ENCODE peak calls at places on chromosome 11, in four cellular contexts. X, K, L and M are unnamed samples.

GRCh38 chr11:44952500-44953260 is 2.0 kb upstream of the TP53I11 start:
- DNase-seq in X (no peak), L (no peak), K (no peak), M (no peak)

GRCh38 chr11:95867105-95867504 is 56.8 kb downstream of the MTMR2 start:
- DNase-seq in L (no peak), K (no peak), X (no peak), M (no peak)

GRCh38 chr11:6240139-6240538 is 1.2 kb downstream of the CNGA4 start:
- DNase-seq in L (no peak), X (no peak), K (no peak), M (no peak)

GRCh38 chr11:108241370-108242037 is 18.6 kb downstream of the ATM start:
- DNase-seq in L (no peak), X (no peak), K (no peak), M (no peak)

GRCh38 chr11:99015634-99016454 is 4.9 kb upstream of the CNTN5 start:
- DNase-seq in L (peak; percentile 39), X (no peak), K (no peak), M (no peak)

GRCh38 chr11:112797653-112798293 is 163.4 kb upstream of the NCAM1 start:
- DNase-seq in X (no peak), L (peak; percentile 20), K (peak; percentile 55), M (no peak)

GRCh38 chr11:69968407-69969347 is 109.4 kb upstream of the ANO1 start:
- DNase-seq in K (no peak), X (no peak), L (no peak), M (no peak)

GRCh38 chr11:122727101-122727929 is 71.8 kb downstream of the UBASH3B start:
- DNase-seq in K (no peak), X (peak; percentile 26), L (no peak), M (no peak)

GRCh38 chr11:87092567-87092966 is 54.8 kb downstream of the TMEM135 start:
- DNase-seq in L (no peak), X (no peak), K (no peak), M (no peak)

GRCh38 chr11:59756845-59757244 is 1.7 kb downstream of the STX3 start:
- DNase-seq in X (no peak), L (no peak), K (no peak), M (no peak)

GRCh38 chr11:13284776-13285588 is 7.4 kb downstream of the BMAL1 start:
- DNase-seq in L (no peak), K (no peak), X (no peak), M (no peak)

GRCh38 chr11:69491071-69492031 is 9.9 kb downstream of the LINC01488 start:
- DNase-seq in L (no peak), K (no peak), X (no peak), M (no peak)

GRCh38 chr11:73317803-73318202 is 9.7 kb downstream of the ARHGEF17 start:
- DNase-seq in X (no peak), K (no peak), L (no peak), M (no peak)

GRCh38 chr11:35969089-35970046 is 25.5 kb downstream of the LDLRAD3 start:
- DNase-seq in K (no peak), L (no peak), X (no peak), M (no peak)

GRCh38 chr11:2791521-2792375 is 92.0 kb upstream of the KCNQ1OT1 start:
- DNase-seq in L (no peak), K (peak; percentile 65), X (peak; percentile 9), M (peak; percentile 89)

GRCh38 chr11:2444301-2445106 is at the start of the genes KCNQ1 and TRPM5:
- DNase-seq in L (no peak), K (peak; percentile 90), X (peak; percentile 56), M (no peak)

GRCh38 chr11:85884581-85885021 is 29.4 kb downstream of the CCDC83 start:
- DNase-seq in L (no peak), K (no peak), X (no peak), M (no peak)

GRCh38 chr11:134039726-134040385 is 29.0 kb upstream of the JAM3 start:
- DNase-seq in X (no peak), L (no peak), K (no peak), M (no peak)

GRCh38 chr11:40425168-40425567 is 1034.3 kb downstream of the LRRC4C start:
- DNase-seq in L (no peak), X (no peak), K (no peak), M (no peak)

GRCh38 chr11:116867619-116868018 is 30.2 kb upstream of the APOA1 start:
- DNase-seq in X (no peak), L (no peak), K (no peak), M (no peak)

GRCh38 chr11:88508558-88508807 is 170.9 kb upstream of the CTSC start:
- DNase-seq in X (no peak), L (no peak), K (peak; percentile 56), M (no peak)

GRCh38 chr11:20873054-20873453 is 203.7 kb downstream of the NELL1 start:
- DNase-seq in X (no peak), K (no peak), L (peak; percentile 54), M (no peak)

GRCh38 chr11:1337647-1338007 is 28.2 kb upstream of the TOLLIP start:
- DNase-seq in X (no peak), L (no peak), K (peak; percentile 50), M (peak; percentile 81)